ENCODE peak calls at places on chromosomes 12 and 14, in five cellular contexts. L is psoas muscle, O is uterus, K is NCI-H446, P is GM12865. Q is an unnamed sample.

GRCh38 chr12:102548543-102548942 is 68.2 kb upstream of the IGF1 start:
- DNase-seq in O (peak), P (no peak), K (no peak), L (no peak), Q (no peak)

GRCh38 chr12:3233813-3234212 is 156.6 kb downstream of the TSPAN9 start:
- DNase-seq in O (no peak), K (peak), P (no peak), L (no peak), Q (no peak)

GRCh38 chr12:16606201-16606849 is 363 bp upstream of the LMO3 start:
- DNase-seq in O (peak), L (no peak), P (peak), K (no peak), Q (peak)

GRCh38 chr14:88289214-88289613 is 33.9 kb downstream of the KCNK10 start:
- DNase-seq in P (no peak), L (no peak), O (no peak), K (no peak), Q (no peak)

GRCh38 chr14:103818870-103819269 is 28.5 kb downstream of the PPP1R13B start:
- DNase-seq in K (no peak), O (no peak), L (no peak), P (no peak), Q (no peak)

GRCh38 chr14:22820731-22821130 is 5.5 kb upstream of the SLC7A7 start:
- DNase-seq in K (no peak), O (no peak), L (no peak), P (no peak), Q (no peak)

GRCh38 chr12:92619730-92620684 is 82.8 kb upstream of the PLEKHG7 start:
- DNase-seq in O (no peak), P (no peak), L (no peak), K (no peak), Q (no peak)

GRCh38 chr14:32136027-32136825 is 59.1 kb downstream of the ARHGAP5 start:
- DNase-seq in L (no peak), K (no peak), P (no peak), O (no peak), Q (no peak)

GRCh38 chr14:81246561-81247270 is 26.0 kb upstream of the GTF2A1 start:
- DNase-seq in P (no peak), O (no peak), L (no peak), K (no peak), Q (no peak)

GRCh38 chr12:74129702-74130101 is 407.9 kb upstream of the ATXN7L3B start:
- DNase-seq in L (no peak), O (no peak), P (no peak), K (no peak), Q (no peak)

GRCh38 chr12:22538336-22538735 is 6.0 kb downstream of the C2CD5 start:
- DNase-seq in L (no peak), K (no peak), P (no peak), O (no peak), Q (no peak)

GRCh38 chr12:87383705-87384104 is 645.5 kb downstream of the C12orf50 start:
- DNase-seq in O (no peak), P (no peak), K (peak), L (no peak), Q (no peak)